ENCODE peak calls at places on chromosomes 2 and 18, in four cellular contexts. Q is neural progenitor cell, W is prostate gland, J is thyroid gland. B is an unnamed sample. For H3K4me1, the result is how much of the 10 kb centered on the place peaks cover.

GRCh38 chr18:32328379-32328778 is 138.5 kb downstream of the MEP1B start:
- DNase-seq in W (no peak), Q (no peak), J (no peak), B (no peak)

GRCh38 chr2:24375349-24376087 is 15.2 kb upstream of the ITSN2 start:
- DNase-seq in W (no peak), Q (no peak), J (no peak), B (no peak)

GRCh38 chr18:29912351-29912750 is 1130.2 kb downstream of the DSC3 start:
- DNase-seq in J (no peak), Q (no peak), W (no peak), B (no peak)

GRCh38 chr2:29392774-29393173 is 277.6 kb downstream of the CLIP4 start:
- DNase-seq in J (no peak), Q (no peak), W (no peak), B (no peak)

GRCh38 chr18:27966872-27967271 is 210.1 kb downstream of the CDH2 start:
- DNase-seq in Q (no peak), W (no peak), J (no peak), B (no peak)

GRCh38 chr2:69948032-69948962 is 13.1 kb downstream of the ASPRV1 start:
- DNase-seq in Q (peak), J (no peak), W (no peak), B (no peak)

GRCh38 chr2:133518646-133519344 is 49.5 kb downstream of the NCKAP5 start:
- DNase-seq in J (no peak), Q (no peak), W (no peak), B (no peak)

GRCh38 chr2:25373269-25373981 is 31.7 kb upstream of the DNMT3A start:
- DNase-seq in J (peak), W (peak), Q (no peak), B (no peak)

GRCh38 chr2:112622528-112622849 is 23.2 kb upstream of the SLC20A1 start:
- DNase-seq in Q (no peak), W (no peak), J (no peak), B (no peak)

GRCh38 chr2:66790651-66791181 is 355.8 kb downstream of the MEIS1 start:
- DNase-seq in W (no peak), J (no peak), Q (no peak), B (peak)

GRCh38 chr2:215535726-215536125 is 99.9 kb upstream of the FN1 start:
- DNase-seq in Q (no peak), J (no peak), W (no peak), B (no peak)

GRCh38 chr2:2636813-2637212 is 305.7 kb upstream of the MYT1L start:
- DNase-seq in Q (no peak), W (no peak), J (no peak), B (no peak)

GRCh38 chr18:57660961-57661360 is 39.3 kb upstream of the NARS1 start:
- DNase-seq in Q (no peak), W (no peak), J (no peak), B (peak)

GRCh38 chr2:101420623-101421022 is 33.3 kb upstream of the CREG2 start:
- DNase-seq in J (no peak), Q (no peak), W (no peak), B (no peak)

GRCh38 chr18:38663682-38664081 is 1098.1 kb upstream of the CELF4 start:
- DNase-seq in W (no peak), Q (no peak), J (no peak), B (no peak)

GRCh38 chr18:77132369-77133050 is at the start of gene MBP:
- DNase-seq in W (peak), J (peak), Q (peak), B (no peak)

GRCh38 chr2:21254170-21254965 is 130.6 kb downstream of the TDRD15 start:
- DNase-seq in J (no peak), W (no peak), Q (no peak), B (no peak)

GRCh38 chr2:96247896-96248295 is 17.9 kb downstream of the TMEM127 start:
- DNase-seq in W (no peak), J (no peak), Q (no peak), B (no peak)

GRCh38 chr2:232139786-232140562 is 178.5 kb downstream of the DIS3L2 start:
- DNase-seq in J (no peak), Q (no peak), W (no peak), B (no peak)

GRCh38 chr2:86372641-86373502 is 35.4 kb upstream of the REEP1 start:
- DNase-seq in W (peak), J (peak), Q (peak), B (no peak)

GRCh38 chr18:36314754-36315153 is 17.2 kb downstream of the FHOD3 start:
- DNase-seq in J (peak), W (no peak), Q (no peak), B (no peak)

GRCh38 chr2:16328521-16329190 is 337.0 kb downstream of the CYRIA start:
- DNase-seq in W (no peak), J (no peak), Q (no peak), B (no peak)

GRCh38 chr2:176960736-176961135 is 251.9 kb upstream of the HNRNPA3 start:
- DNase-seq in Q (peak), W (no peak), J (no peak), B (no peak)

GRCh38 chr2:6471419-6471818 is 394.3 kb downstream of the CMPK2 start:
- DNase-seq in Q (no peak), W (no peak), J (peak), B (no peak)
- H3K4me1 ChIP-seq in Q (under half), W (under half), J (under half), B (under half)

DNA sequence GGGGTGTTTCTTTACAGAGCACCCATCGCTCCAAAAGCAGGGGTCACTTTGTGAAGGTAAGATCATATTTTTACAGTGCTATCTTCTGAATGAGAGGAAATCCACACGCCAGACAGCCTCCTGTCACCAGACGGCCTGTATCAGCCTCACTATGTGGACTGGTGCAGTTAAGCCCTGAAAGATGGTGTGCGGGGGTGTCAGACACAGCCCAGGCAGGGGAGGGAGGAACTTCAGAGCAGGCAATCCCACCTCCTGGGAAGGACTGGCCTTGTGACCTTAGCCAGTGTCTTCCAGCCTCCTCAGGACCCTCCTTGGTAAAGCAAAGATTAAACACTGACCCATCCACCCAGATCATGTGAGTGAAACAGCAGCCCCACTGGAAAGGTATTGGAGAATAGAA is 249.4 kb upstream of the CTAGE1 start:
- DNase-seq in J (no peak), Q (no peak), W (no peak), B (no peak)
- H3K27ac ChIP-seq in J (no peak), Q (no peak), W (no peak), B (peak)

DNA sequence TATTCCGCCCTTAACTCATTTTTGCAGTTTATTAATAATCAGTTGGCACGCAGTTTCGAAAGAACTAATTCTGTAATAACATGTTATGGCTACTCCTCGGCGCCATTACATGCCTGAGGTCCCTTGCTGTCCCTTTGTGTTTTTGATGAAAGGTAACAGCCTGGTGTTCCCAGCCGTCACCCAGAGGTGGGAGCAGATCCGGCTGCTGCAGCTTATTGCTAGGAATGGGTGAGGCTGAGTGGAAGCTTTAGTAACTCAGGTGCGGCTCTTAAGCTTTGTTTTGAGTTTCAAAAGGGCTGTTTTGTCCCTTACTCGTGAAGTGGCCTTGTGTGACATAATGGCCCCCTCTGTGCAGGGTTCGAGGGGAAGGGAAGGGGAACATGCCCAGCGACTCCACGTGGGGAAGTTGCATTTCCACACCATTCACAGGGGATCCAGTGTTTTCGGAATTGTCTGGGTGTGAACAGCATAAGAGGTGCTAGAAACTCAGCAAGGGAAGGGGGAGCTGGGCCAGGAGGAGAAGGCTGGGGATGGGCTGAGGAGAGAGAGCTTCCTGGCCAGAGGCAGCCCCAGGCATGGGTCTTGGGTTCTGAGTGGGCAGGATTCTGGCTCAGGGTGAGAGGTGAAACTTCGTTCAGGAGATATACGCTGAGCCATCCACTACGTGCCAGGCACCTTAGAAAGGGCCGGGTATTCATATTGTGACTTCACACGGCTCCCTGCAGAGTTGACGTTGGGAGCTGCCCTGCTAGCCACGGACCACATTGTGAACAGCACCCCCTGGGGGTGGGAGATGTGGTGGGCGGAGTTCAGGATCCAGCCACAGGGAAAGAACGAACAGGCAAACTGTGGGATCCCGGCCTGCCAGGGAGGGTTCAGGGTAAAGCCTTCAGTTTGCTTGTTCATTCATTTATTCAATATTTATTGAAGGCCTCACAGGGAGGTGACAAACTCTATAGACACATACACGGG is 84.4 kb downstream of the TGOLN2 start:
- DNase-seq in Q (peak), J (peak), W (no peak), B (peak)
- H3K4me1 ChIP-seq in Q (under half), J (half or more), W (under half), B (under half)

GRCh38 chr2:172229125-172229524 is 126.4 kb upstream of the DLX2 start:
- DNase-seq in W (peak), J (no peak), Q (no peak), B (no peak)

GRCh38 chr2:172230301-172230700 is 127.6 kb upstream of the DLX2 start:
- DNase-seq in W (no peak), Q (no peak), J (no peak), B (no peak)

GRCh38 chr2:172232638-172233253 is 130.0 kb upstream of the DLX2 start:
- DNase-seq in Q (no peak), W (no peak), J (no peak), B (peak)

GRCh38 chr2:172230783-172231446 is 128.2 kb upstream of the DLX2 start:
- DNase-seq in Q (no peak), W (peak), J (no peak), B (no peak)

GRCh38 chr2:172231508-172231907 is 128.8 kb upstream of the DLX2 start:
- DNase-seq in W (no peak), J (no peak), Q (no peak), B (no peak)
- H3K27ac ChIP-seq in W (peak), J (no peak), Q (no peak), B (peak)